ENCODE peak calls at places on chromosomes 7 and 10, in nine cellular contexts. B is IMR-90, L is vagina, A is ovary, T is heart left ventricle, S is thyroid gland, Y is esophagus squamous epithelium, P is transverse colon, V is HepG2. F is an unnamed sample.

GRCh38 chr10:73577788-73578187 is 13.4 kb downstream of the USP54 start:
- DNase-seq in Y (no peak), B (peak), L (no peak), V (no peak), P (peak), S (peak), A (peak), T (peak), F (peak)

GRCh38 chr7:6640246-6640721 is 3.2 kb downstream of the ZNF316 start:
- DNase-seq in Y (no peak), A (no peak), V (no peak), S (peak), L (no peak), T (peak), B (peak), P (no peak), F (no peak)

GRCh38 chr10:33638891-33639290 is 304.4 kb upstream of the NRP1 start:
- DNase-seq in V (no peak), P (no peak), A (no peak), Y (no peak), L (no peak), T (no peak), B (no peak), S (no peak), F (no peak)

GRCh38 chr10:44010873-44011602 is 362.4 kb upstream of the ZNF32 start:
- DNase-seq in S (no peak), T (peak), A (no peak), Y (no peak), V (no peak), P (no peak), L (peak), B (peak), F (no peak)

GRCh38 chr7:138551102-138551501 is 91.0 kb downstream of the TRIM24 start:
- DNase-seq in P (no peak), Y (no peak), A (no peak), S (no peak), B (no peak), V (no peak), T (no peak), L (no peak), F (no peak)

GRCh38 chr7:92246363-92247101 is 758 bp downstream of the ANKIB1 start:
- DNase-seq in A (peak), B (peak), V (no peak), T (peak), P (peak), S (peak), Y (no peak), L (no peak), F (peak)

GRCh38 chr10:98267894-98268693 is at the start of gene LOXL4:
- DNase-seq in A (peak), Y (no peak), L (no peak), B (no peak), T (no peak), S (peak), V (no peak), P (no peak), F (no peak)

GRCh38 chr7:130921391-130922180 is 187.6 kb upstream of the KLF14 start:
- DNase-seq in T (peak), Y (no peak), B (peak), S (peak), P (peak), V (no peak), L (no peak), A (peak), F (peak)

GRCh38 chr10:96588601-96589419 is 2.0 kb upstream of the TM9SF3 start:
- DNase-seq in A (no peak), L (no peak), B (peak), S (no peak), P (no peak), V (no peak), T (no peak), Y (no peak), F (no peak)

GRCh38 chr7:70092314-70093303 is 494.3 kb downstream of the AUTS2 start:
- DNase-seq in L (no peak), Y (no peak), V (no peak), A (peak), P (no peak), B (peak), S (no peak), T (no peak), F (peak)

GRCh38 chr7:74026406-74027123 is 1.4 kb upstream of the ELN start:
- DNase-seq in Y (no peak), L (no peak), A (peak), P (peak), B (peak), S (peak), V (peak), T (peak), F (peak)
- H3K27ac ChIP-seq in Y (peak), L (peak), A (peak), P (peak), B (no peak), S (peak), V (no peak), T (peak), F (peak)

GRCh38 chr10:131067690-131068089 is 243.8 kb downstream of the TCERG1L start:
- DNase-seq in V (no peak), Y (no peak), S (no peak), B (no peak), T (no peak), P (no peak), L (no peak), A (no peak), F (no peak)
- H3K4me3 ChIP-seq in V (no peak), Y (no peak), S (no peak), B (no peak), T (no peak), P (no peak), L (no peak), A (no peak), F (no peak)

DNA sequence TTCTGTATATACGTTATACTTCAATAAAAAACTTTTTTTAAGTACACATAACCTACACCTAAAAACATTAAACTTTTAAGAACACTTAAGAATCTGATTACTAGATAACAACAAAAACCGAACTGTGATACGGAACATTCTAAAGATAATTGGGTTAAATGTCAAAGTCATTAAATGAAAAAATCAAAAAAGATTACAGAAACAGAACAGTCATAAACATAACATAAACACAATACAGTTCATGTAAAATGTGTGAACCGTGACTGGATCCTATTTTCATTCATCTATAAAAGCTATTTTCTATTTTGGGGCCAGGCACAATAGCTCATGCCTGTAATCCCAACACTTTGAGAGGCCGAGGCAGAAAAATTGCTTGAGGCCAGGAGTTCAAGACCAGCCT is 38.6 kb downstream of the ATE1 start:
- DNase-seq in A (no peak), S (no peak), Y (no peak), T (no peak), P (no peak), L (no peak), B (no peak), V (no peak), F (no peak)
- TF ChIP-seq POLR2A in A (no peak), S (no peak), Y (no peak), T (no peak), P (no peak), L (no peak), B (no peak), V (no peak), F (no peak)

GRCh38 chr7:151629873-151630272 is 110.2 kb upstream of the RHEB start:
- DNase-seq in A (no peak), B (no peak), Y (no peak), P (no peak), L (no peak), S (no peak), V (no peak), T (no peak), F (no peak)
- H3K27ac ChIP-seq in A (no peak), B (no peak), Y (no peak), P (no peak), L (no peak), S (no peak), V (no peak), T (no peak), F (no peak)

DNA sequence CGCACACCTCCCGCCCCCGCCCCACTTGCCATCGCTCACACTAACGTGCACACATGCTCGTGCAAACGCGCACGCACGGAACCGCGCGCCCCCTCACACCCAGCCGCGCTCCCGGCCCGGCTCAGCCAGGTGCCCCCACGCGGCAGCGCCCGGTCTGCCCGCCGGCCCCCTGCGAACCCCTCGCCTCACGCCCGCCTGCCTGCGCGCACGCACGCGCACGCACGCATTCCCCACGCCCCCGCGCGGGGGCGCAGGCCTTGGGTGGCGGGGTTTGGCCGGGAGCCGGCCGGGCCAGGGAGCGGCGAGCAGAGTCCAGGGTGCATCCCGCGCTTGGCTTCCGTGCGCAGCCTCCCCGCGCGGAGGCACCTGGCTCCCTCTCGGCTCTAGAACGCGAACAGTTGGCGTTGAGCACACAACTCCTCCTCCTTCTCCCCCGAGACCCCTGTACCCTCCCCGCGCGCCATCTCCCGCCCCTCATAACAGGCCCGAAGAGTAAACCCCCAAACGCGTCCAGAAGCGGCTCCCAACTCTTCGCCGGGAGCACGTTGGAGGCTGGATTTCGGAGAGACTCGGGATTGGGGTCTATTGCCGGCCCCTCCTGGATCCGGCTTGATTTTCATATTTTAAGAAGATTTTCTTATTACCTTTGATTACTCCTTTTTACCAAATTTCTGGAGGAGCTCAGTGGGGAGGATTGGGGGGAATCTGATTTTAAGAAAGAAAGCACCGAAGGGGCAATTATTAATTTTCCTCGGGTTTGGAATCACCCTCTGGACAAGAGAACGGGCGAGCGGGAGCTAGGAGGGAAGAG is 546 bp upstream of the SORCS3 start:
- DNase-seq in Y (no peak), T (no peak), B (no peak), L (no peak), V (no peak), A (no peak), S (no peak), P (no peak), F (no peak)
- H3K4me3 ChIP-seq in Y (no peak), T (peak), B (no peak), L (no peak), V (no peak), A (no peak), S (no peak), P (peak), F (peak)

F was measured in testis.